ENCODE peak calls at places on chromosomes 2 and 18, in ten cellular contexts. H is mucosa of descending colon, F is epithelial cell of esophagus, O is cardiac fibroblast, S is neural progenitor cell, M is uterus, U is astrocyte of the cerebellum, B is thyroid gland, P is HFF-Myc, V is spleen. A is an unnamed sample.

GRCh38 chr2:142323206-142323605 is 192.4 kb upstream of the LRP1B start:
- DNase-seq in H (no peak), F (peak), O (no peak), S (no peak), M (no peak), U (no peak), B (no peak), P (no peak), V (no peak), A (no peak)

GRCh38 chr18:50560681-50561629 is 1.1 kb downstream of the MAPK4 start:
- DNase-seq in H (peak), F (no peak), O (no peak), S (peak), M (no peak), U (no peak), B (peak), P (no peak), V (no peak), A (no peak)

GRCh38 chr2:48900321-48901014 is 144.9 kb upstream of the LHCGR start:
- DNase-seq in H (no peak), F (no peak), O (no peak), S (peak), M (no peak), U (no peak), B (no peak), P (no peak), V (no peak), A (no peak)

GRCh38 chr18:3923750-3924149 is 473.8 kb downstream of the TGIF1 start:
- DNase-seq in H (no peak), F (peak), O (peak), S (no peak), M (no peak), U (no peak), B (no peak), P (no peak), V (no peak), A (peak)

GRCh38 chr18:22964116-22964515 is 31.0 kb downstream of the RBBP8 start:
- DNase-seq in H (no peak), F (no peak), O (no peak), S (no peak), M (no peak), U (no peak), B (no peak), P (no peak), V (no peak), A (no peak)

GRCh38 chr18:37330173-37330572 is 235.4 kb downstream of the CELF4 start:
- DNase-seq in H (no peak), F (no peak), O (no peak), S (no peak), M (no peak), U (no peak), B (no peak), P (no peak), V (no peak), A (no peak)

GRCh38 chr2:95073856-95074662 is 47.5 kb downstream of the MRPS5 start:
- DNase-seq in H (no peak), F (no peak), O (no peak), S (no peak), M (no peak), U (no peak), B (no peak), P (no peak), V (no peak), A (no peak)

GRCh38 chr2:149561309-149561926 is 26.2 kb downstream of the MMADHC start:
- DNase-seq in H (no peak), F (peak), O (peak), S (peak), M (peak), U (peak), B (no peak), P (no peak), V (no peak), A (peak)

GRCh38 chr2:10921525-10921924 is 9.8 kb downstream of the KCNF1 start:
- DNase-seq in H (no peak), F (no peak), O (no peak), S (no peak), M (no peak), U (no peak), B (no peak), P (no peak), V (peak), A (no peak)

GRCh38 chr2:76298022-76298421 is 587.3 kb upstream of the GCFC2 start:
- DNase-seq in H (no peak), F (peak), O (no peak), S (no peak), M (no peak), U (no peak), B (no peak), P (no peak), V (no peak), A (no peak)

GRCh38 chr2:99278793-99279291 is 22.2 kb downstream of the LYG1 start:
- DNase-seq in H (no peak), F (peak), O (peak), S (no peak), M (no peak), U (peak), B (no peak), P (peak), V (no peak), A (peak)

GRCh38 chr2:104864751-104865470 is 11.0 kb downstream of the POU3F3 start:
- DNase-seq in H (no peak), F (no peak), O (no peak), S (no peak), M (no peak), U (no peak), B (no peak), P (no peak), V (no peak), A (no peak)

GRCh38 chr2:65228249-65228750 is 669 bp downstream of the ACTR2 start:
- DNase-seq in H (no peak), F (peak), O (peak), S (no peak), M (no peak), U (no peak), B (no peak), P (no peak), V (no peak), A (peak)

GRCh38 chr2:167550448-167550847 is 662.2 kb downstream of the XIRP2 start:
- DNase-seq in H (no peak), F (peak), O (peak), S (peak), M (no peak), U (peak), B (no peak), P (no peak), V (no peak), A (peak)

GRCh38 chr2:239376351-239376750 is 24.5 kb downstream of the HDAC4 start:
- DNase-seq in H (peak), F (no peak), O (no peak), S (no peak), M (no peak), U (no peak), B (peak), P (no peak), V (peak), A (no peak)

GRCh38 chr2:233429175-233429897 is 75.0 kb downstream of the DGKD start:
- DNase-seq in H (peak), F (no peak), O (no peak), S (no peak), M (no peak), U (no peak), B (peak), P (no peak), V (no peak), A (peak)

GRCh38 chr2:163266772-163267171 is 428.2 kb upstream of the KCNH7 start:
- DNase-seq in H (no peak), F (peak), O (peak), S (no peak), M (no peak), U (peak), B (no peak), P (peak), V (no peak), A (peak)

GRCh38 chr18:73774836-73775509 is 372.7 kb downstream of the FBXO15 start:
- DNase-seq in H (no peak), F (peak), O (no peak), S (peak), M (no peak), U (no peak), B (no peak), P (no peak), V (no peak), A (no peak)

GRCh38 chr2:60413819-60414178 is 139.7 kb downstream of the BCL11A start:
- DNase-seq in H (no peak), F (no peak), O (no peak), S (no peak), M (no peak), U (no peak), B (no peak), P (no peak), V (no peak), A (no peak)

GRCh38 chr2:58419983-58420382 is 178.9 kb upstream of the FANCL start:
- DNase-seq in H (no peak), F (no peak), O (no peak), S (no peak), M (no peak), U (no peak), B (no peak), P (no peak), V (peak), A (no peak)

GRCh38 chr2:223736488-223736887 is 100.9 kb downstream of the AP1S3 start:
- DNase-seq in H (no peak), F (no peak), O (no peak), S (no peak), M (no peak), U (no peak), B (no peak), P (no peak), V (no peak), A (no peak)

GRCh38 chr2:206004004-206004693 is 81.8 kb downstream of the INO80D start:
- DNase-seq in H (peak), F (peak), O (peak), S (peak), M (no peak), U (no peak), B (no peak), P (peak), V (peak), A (peak)

GRCh38 chr18:79588636-79589481 is 90.7 kb upstream of the CTDP1 start:
- DNase-seq in H (peak), F (peak), O (peak), S (peak), M (peak), U (peak), B (peak), P (no peak), V (peak), A (peak)

GRCh38 chr2:129139380-129139779 is 820.7 kb upstream of the HS6ST1 start:
- DNase-seq in H (no peak), F (peak), O (no peak), S (no peak), M (no peak), U (no peak), B (no peak), P (no peak), V (no peak), A (no peak)

GRCh38 chr2:67828066-67828465 is 234.7 kb downstream of the C1D start:
- DNase-seq in H (no peak), F (peak), O (no peak), S (no peak), M (no peak), U (no peak), B (no peak), P (no peak), V (no peak), A (no peak)

GRCh38 chr2:55109219-55109891 is 59.1 kb upstream of the RTN4 start:
- DNase-seq in H (no peak), F (peak), O (peak), S (no peak), M (no peak), U (no peak), B (no peak), P (no peak), V (no peak), A (peak)

GRCh38 chr2:199460808-199461454 is 3.2 kb upstream of the SATB2 start:
- DNase-seq in H (no peak), F (no peak), O (no peak), S (no peak), M (no peak), U (no peak), B (no peak), P (no peak), V (no peak), A (no peak)
- H3K4me3 ChIP-seq in H (peak), F (no peak), O (no peak), S (no peak), M (no peak), U (peak), B (no peak), P (no peak), V (no peak), A (no peak)

DNA sequence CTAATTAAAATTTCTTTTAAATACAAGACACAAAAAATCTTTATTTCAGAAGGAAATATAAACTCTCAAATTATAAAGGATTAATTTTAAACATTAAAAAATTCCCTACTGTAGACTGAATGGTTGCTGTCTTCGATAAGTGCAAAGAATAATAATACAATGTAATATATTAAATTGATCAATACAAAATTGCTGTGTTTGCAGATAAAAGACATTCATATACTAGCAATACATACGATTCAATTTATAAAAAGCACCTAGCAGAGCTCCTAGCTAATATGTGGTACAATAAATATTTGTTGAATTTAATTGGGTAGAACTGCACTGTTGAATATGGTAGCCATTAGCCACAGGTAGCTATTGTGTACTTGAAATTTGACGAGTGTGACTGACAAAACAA is 6.6 kb downstream of the ZSWIM2 start:
- DNase-seq in H (no peak), F (no peak), O (no peak), S (no peak), M (no peak), U (no peak), B (no peak), P (no peak), V (no peak), A (no peak)
- TF ChIP-seq CTCF in H (no peak), F (no peak), O (no peak), S (no peak), M (no peak), U (no peak), B (no peak), P (no peak), V (no peak), A (no peak)

DNA sequence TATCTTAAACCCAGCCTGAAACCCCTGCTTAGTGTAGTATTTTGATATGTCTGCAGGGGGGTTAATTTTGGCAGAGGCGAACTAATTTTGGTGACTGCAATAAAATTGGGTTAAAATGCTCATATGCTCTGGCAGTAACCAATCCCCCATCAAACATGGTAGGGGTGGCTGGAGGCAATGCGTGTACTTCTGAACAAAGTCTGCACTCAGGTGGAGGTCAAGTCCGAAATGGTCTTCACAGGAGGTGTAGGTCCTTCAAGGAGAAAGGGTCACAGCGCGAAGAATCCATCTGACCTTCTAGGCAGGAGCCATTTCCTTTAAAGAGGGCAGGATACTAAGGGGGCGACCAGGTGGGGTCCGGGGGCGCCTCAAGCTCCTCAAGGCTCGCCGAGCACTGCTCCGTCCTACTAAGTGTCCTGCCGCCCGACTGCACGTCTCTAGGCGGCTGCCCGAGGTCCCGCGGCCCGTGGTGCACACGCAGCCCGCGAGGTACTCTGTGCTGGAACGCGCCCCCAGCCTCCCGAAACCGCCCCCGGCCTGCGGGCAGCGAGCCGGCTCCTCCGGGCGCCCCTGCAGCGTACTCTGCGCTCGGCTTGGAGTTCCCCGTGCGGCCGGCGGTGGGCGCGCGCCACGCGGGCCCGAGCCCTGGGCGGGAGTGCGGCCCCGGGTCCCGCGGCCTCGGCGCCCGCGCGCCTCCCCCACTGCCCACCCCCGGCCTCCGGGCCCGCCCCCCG is 1.7 kb upstream of the LDLRAD4 start:
- DNase-seq in H (peak), F (no peak), O (no peak), S (peak), M (peak), U (no peak), B (peak), P (no peak), V (no peak), A (no peak)
- H3K4me3 ChIP-seq in H (peak), F (no peak), O (no peak), S (peak), M (peak), U (peak), B (no peak), P (no peak), V (peak), A (no peak)

GRCh38 chr18:30376515-30376914 is 666.0 kb downstream of the DSC3 start:
- DNase-seq in H (no peak), F (peak), O (no peak), S (peak), M (no peak), U (no peak), B (no peak), P (no peak), V (no peak), A (no peak)
- TF ChIP-seq CTCF in H (no peak), F (peak), O (no peak), S (peak), M (no peak), U (no peak), B (no peak), P (no peak), V (no peak), A (no peak)

DNA sequence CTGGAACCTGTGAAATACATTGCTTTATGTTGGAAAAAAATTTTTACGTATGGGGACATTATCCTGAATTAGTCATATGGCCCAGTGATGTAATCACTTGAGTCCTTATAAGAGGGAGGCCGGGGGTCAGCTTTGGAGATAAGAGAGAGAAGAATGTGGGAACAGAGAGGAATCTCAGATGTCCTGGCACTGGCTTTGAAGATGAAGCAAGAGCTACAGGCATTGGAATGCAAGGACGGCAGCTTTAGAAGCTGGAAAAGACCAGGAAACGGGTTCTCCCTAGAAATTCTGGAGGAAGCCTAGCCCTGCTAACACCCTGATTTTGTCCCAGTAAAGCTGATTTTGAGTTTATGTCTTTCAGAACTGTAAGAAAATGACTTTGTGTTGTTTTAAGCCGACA is 1129.9 kb upstream of the GYPC start:
- DNase-seq in H (no peak), F (no peak), O (no peak), S (no peak), M (no peak), U (no peak), B (no peak), P (no peak), V (no peak), A (no peak)
- H3K4me3 ChIP-seq in H (no peak), F (no peak), O (no peak), S (no peak), M (no peak), U (no peak), B (no peak), P (no peak), V (no peak), A (no peak)

GRCh38 chr2:47232738-47233415 is 77.8 kb upstream of the STPG4 start:
- DNase-seq in H (no peak), F (no peak), O (no peak), S (no peak), M (no peak), U (no peak), B (no peak), P (no peak), V (no peak), A (peak)

GRCh38 chr2:47239119-47239969 is 84.2 kb upstream of the STPG4 start:
- DNase-seq in H (no peak), F (no peak), O (no peak), S (no peak), M (no peak), U (no peak), B (no peak), P (no peak), V (no peak), A (no peak)

GRCh38 chr2:47235127-47235526 is 80.0 kb upstream of the STPG4 start:
- DNase-seq in H (no peak), F (no peak), O (no peak), S (no peak), M (no peak), U (no peak), B (no peak), P (no peak), V (no peak), A (no peak)

GRCh38 chr2:47237375-47238357 is 82.6 kb upstream of the STPG4 start:
- DNase-seq in H (no peak), F (no peak), O (peak), S (no peak), M (peak), U (peak), B (no peak), P (no peak), V (no peak), A (no peak)

GRCh38 chr2:47236503-47237215 is 81.6 kb upstream of the STPG4 start:
- DNase-seq in H (no peak), F (no peak), O (no peak), S (peak), M (no peak), U (no peak), B (no peak), P (no peak), V (no peak), A (no peak)
- TF ChIP-seq CTCF in H (no peak), F (no peak), O (no peak), S (no peak), M (no peak), U (no peak), B (no peak), P (no peak), V (no peak), A (no peak)

DNA sequence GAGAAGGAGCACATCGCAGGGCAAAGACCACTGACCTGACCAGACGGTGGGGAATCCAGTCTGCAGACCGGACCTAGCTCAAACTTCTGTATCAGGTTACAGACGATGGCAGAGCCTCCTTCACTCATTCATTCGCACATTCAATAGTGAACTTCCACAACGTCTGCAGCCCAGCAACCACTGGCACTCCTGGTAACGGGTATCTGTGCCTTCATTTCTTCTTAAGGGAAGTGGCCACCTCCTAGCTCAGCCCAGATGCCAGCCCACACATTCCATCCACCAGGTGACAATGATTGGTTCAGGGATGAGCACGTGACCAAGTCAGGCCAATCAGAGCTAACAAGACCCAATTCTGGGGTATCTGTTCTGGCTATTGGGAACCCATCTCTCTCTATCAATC is 15.9 kb upstream of the ARMC9 start:
- DNase-seq in H (no peak), F (no peak), O (no peak), S (no peak), M (no peak), U (no peak), B (no peak), P (no peak), V (no peak), A (no peak)
- H3K4me3 ChIP-seq in H (no peak), F (no peak), O (no peak), S (no peak), M (no peak), U (no peak), B (no peak), P (no peak), V (no peak), A (no peak)